ENCODE peak calls at places on chromosomes 13 and 19, in nine cellular contexts. F is psoas muscle; Z is IMR-90; N is right lobe of liver; C is heart right ventricle; L is tibial artery; O is upper lobe of right lung; D is CD8-positive, alpha-beta T cell; W is uterus. E is an unnamed sample. For H3K4me1, the result is how much of the 10 kb centered on the place peaks cover.

GRCh38 chr13:28052945-28053344 is 47.4 kb downstream of the FLT3 start:
- DNase-seq in N (no peak), F (no peak), C (no peak), W (no peak), D (no peak), Z (peak), L (no peak), O (no peak), E (no peak)

GRCh38 chr13:40158218-40158617 is 502.8 kb downstream of the COG6 start:
- DNase-seq in Z (no peak), C (no peak), F (no peak), L (no peak), D (no peak), O (no peak), N (no peak), W (no peak), E (no peak)

GRCh38 chr13:39105110-39105509 is 66.9 kb downstream of the NHLRC3 start:
- DNase-seq in C (no peak), W (no peak), N (no peak), O (no peak), L (no peak), F (no peak), D (no peak), Z (no peak), E (no peak)

GRCh38 chr13:113304121-113304520 is 7.1 kb downstream of the LAMP1 start:
- DNase-seq in O (no peak), C (no peak), W (no peak), L (no peak), F (peak), N (no peak), Z (no peak), D (no peak), E (no peak)

GRCh38 chr13:91544723-91545122 is 146.3 kb downstream of the GPC5 start:
- DNase-seq in C (no peak), N (no peak), O (no peak), F (no peak), Z (no peak), W (no peak), L (no peak), D (no peak), E (no peak)

GRCh38 chr19:54430306-54431254 is 15.3 kb downstream of the TTYH1 start:
- DNase-seq in W (no peak), C (peak), O (no peak), F (peak), D (no peak), Z (no peak), N (no peak), L (no peak), E (peak)

GRCh38 chr13:49097374-49097773 is 121.7 kb downstream of the FNDC3A start:
- DNase-seq in C (no peak), O (no peak), N (no peak), W (no peak), D (no peak), Z (peak), L (no peak), F (no peak), E (no peak)

GRCh38 chr19:58479303-58479702 is 3.2 kb downstream of the ZNF446 start:
- DNase-seq in N (no peak), O (no peak), W (no peak), Z (no peak), C (no peak), D (no peak), F (no peak), L (no peak), E (no peak)

GRCh38 chr13:24341439-24341838 is 32.1 kb downstream of the C1QTNF9 start:
- DNase-seq in C (no peak), W (no peak), F (no peak), D (no peak), Z (peak), N (no peak), O (no peak), L (no peak), E (no peak)

GRCh38 chr13:20702945-20703784 is at the start of gene IL17D:
- DNase-seq in D (no peak), N (no peak), L (no peak), W (no peak), O (peak), F (peak), C (no peak), Z (no peak), E (no peak)

GRCh38 chr19:11420429-11420893 is 1.3 kb upstream of the RGL3 start:
- DNase-seq in Z (no peak), W (peak), D (no peak), N (no peak), L (peak), O (no peak), C (peak), F (peak), E (no peak)

GRCh38 chr13:51397262-51397933 is 55.4 kb downstream of the INTS6 start:
- DNase-seq in C (no peak), O (no peak), Z (peak), N (no peak), D (no peak), F (peak), L (peak), W (peak), E (no peak)

GRCh38 chr19:45994456-45994988 is 745 bp upstream of the CCDC61 start:
- DNase-seq in C (no peak), F (no peak), Z (no peak), L (no peak), N (no peak), W (no peak), O (no peak), D (no peak), E (no peak)

GRCh38 chr19:30718014-30718413 is 345.8 kb downstream of the ZNF536 start:
- DNase-seq in F (no peak), C (no peak), Z (no peak), W (no peak), O (no peak), D (no peak), N (no peak), L (no peak), E (no peak)

GRCh38 chr19:38265213-38265861 is 964 bp downstream of the SPINT2 start:
- DNase-seq in O (peak), W (no peak), D (no peak), L (no peak), Z (no peak), N (no peak), F (no peak), C (no peak), E (peak)

GRCh38 chr19:38210458-38210987 is 13.5 kb downstream of the DPF1 start:
- DNase-seq in C (peak), L (no peak), O (no peak), N (no peak), F (peak), Z (peak), W (peak), D (no peak), E (no peak)

GRCh38 chr13:60627071-60627686 is 230.2 kb downstream of the TDRD3 start:
- DNase-seq in N (no peak), Z (peak), D (no peak), F (no peak), O (no peak), L (no peak), C (no peak), W (no peak), E (no peak)

GRCh38 chr19:58361900-58362271 is 665 bp downstream of the ZNF497 start:
- DNase-seq in C (peak), F (peak), W (no peak), Z (peak), L (peak), N (no peak), O (peak), D (no peak), E (peak)

GRCh38 chr13:113951246-113951999 is 22.5 kb downstream of the C13orf46 start:
- DNase-seq in C (peak), L (peak), N (peak), D (peak), W (peak), Z (peak), O (peak), F (peak), E (peak)

GRCh38 chr13:44759222-44759721 is 183.1 kb upstream of the TSC22D1 start:
- DNase-seq in L (no peak), N (no peak), D (no peak), O (no peak), Z (no peak), C (no peak), W (no peak), F (no peak), E (no peak)

GRCh38 chr13:76223565-76223964 is 587.4 kb downstream of the LMO7 start:
- DNase-seq in L (no peak), O (no peak), D (no peak), N (no peak), Z (no peak), C (no peak), F (no peak), W (no peak), E (no peak)

GRCh38 chr13:80337011-80337688 is 3.8 kb downstream of the SPRY2 start:
- DNase-seq in F (no peak), N (peak), C (no peak), W (no peak), L (no peak), D (no peak), O (no peak), Z (no peak), E (no peak)

GRCh38 chr19:47228937-47229673 is 1.9 kb downstream of the BBC3 start:
- DNase-seq in F (no peak), C (no peak), N (no peak), W (peak), O (peak), D (no peak), L (peak), Z (peak), E (no peak)

GRCh38 chr19:3844596-3844995 is 24.2 kb downstream of the ZFR2 start:
- DNase-seq in D (no peak), W (no peak), O (no peak), Z (peak), N (no peak), C (no peak), L (no peak), F (no peak), E (no peak)

GRCh38 chr19:13610042-13610691 is 103.9 kb upstream of the CACNA1A start:
- DNase-seq in Z (no peak), W (no peak), N (no peak), C (no peak), F (no peak), O (no peak), D (no peak), L (no peak), E (no peak)

GRCh38 chr19:11023635-11024168 is 62.9 kb downstream of the SMARCA4 start:
- DNase-seq in Z (no peak), W (no peak), F (no peak), D (no peak), C (no peak), O (no peak), N (no peak), L (no peak), E (no peak)

GRCh38 chr13:39365879-39366278 is 237.1 kb downstream of the LHFPL6 start:
- DNase-seq in F (no peak), C (no peak), O (no peak), L (no peak), D (no peak), Z (no peak), W (no peak), N (no peak), E (no peak)

GRCh38 chr19:8397746-8398721 is 7.9 kb downstream of the RAB11B start:
- DNase-seq in O (no peak), C (no peak), W (no peak), N (peak), L (no peak), Z (no peak), F (peak), D (no peak), E (no peak)

GRCh38 chr19:8395621-8396082 is 5.5 kb downstream of the RAB11B start:
- DNase-seq in L (no peak), W (no peak), N (no peak), F (peak), Z (no peak), O (no peak), C (no peak), D (no peak), E (no peak)

GRCh38 chr19:8396185-8396562 is 6.0 kb downstream of the RAB11B start:
- DNase-seq in F (peak), D (no peak), O (no peak), W (no peak), C (no peak), L (no peak), N (no peak), Z (no peak), E (no peak)

GRCh38 chr19:8397291-8397690 is 7.1 kb downstream of the RAB11B start:
- DNase-seq in F (peak), N (peak), C (no peak), O (no peak), D (no peak), W (no peak), Z (no peak), L (no peak), E (no peak)

GRCh38 chr19:8396563-8397203 is 6.5 kb downstream of the RAB11B start:
- DNase-seq in W (peak), D (peak), Z (peak), C (peak), O (peak), L (no peak), F (peak), N (peak), E (peak)
- TF ChIP-seq CTCF in W (peak), D (peak), Z (peak), C (peak), O (peak), L (peak), F (peak), N (peak), E (peak)

GRCh38 chr13:99467764-99468163 is 33.5 kb upstream of the TM9SF2 start:
- DNase-seq in L (no peak), C (no peak), D (no peak), N (no peak), F (no peak), Z (peak), O (no peak), W (no peak), E (no peak)

GRCh38 chr13:99464441-99464949 is 36.8 kb upstream of the TM9SF2 start:
- DNase-seq in W (no peak), O (no peak), N (no peak), F (no peak), Z (peak), L (no peak), C (no peak), D (no peak), E (no peak)

GRCh38 chr13:99463998-99464397 is 37.3 kb upstream of the TM9SF2 start:
- DNase-seq in D (no peak), W (no peak), O (no peak), F (no peak), Z (no peak), C (no peak), N (no peak), L (no peak), E (no peak)

GRCh38 chr13:99468971-99469545 is 32.2 kb upstream of the TM9SF2 start:
- DNase-seq in N (no peak), Z (no peak), C (no peak), O (no peak), D (no peak), F (no peak), L (no peak), W (no peak), E (no peak)

DNA sequence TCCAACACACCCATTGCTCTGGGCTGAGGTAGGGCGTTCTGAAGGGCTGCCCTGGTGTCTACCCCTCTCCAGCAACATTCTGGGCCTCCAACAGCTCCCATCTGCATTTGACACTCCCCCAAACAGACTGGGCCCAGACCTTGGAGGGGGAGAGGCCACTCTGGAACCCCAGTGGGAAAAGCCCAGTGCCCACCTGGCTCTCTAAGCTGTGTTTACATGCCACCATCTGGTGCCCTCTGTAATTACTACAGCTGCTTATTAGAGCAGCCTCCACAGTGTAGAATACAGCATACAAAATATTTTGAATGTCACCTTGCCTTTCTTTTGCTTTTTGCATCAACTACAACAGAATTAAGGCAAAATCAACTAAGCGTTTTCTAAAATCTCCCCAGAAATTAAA is 35.8 kb upstream of the TM9SF2 start:
- DNase-seq in O (no peak), W (no peak), N (no peak), F (no peak), D (no peak), C (no peak), L (no peak), Z (no peak), E (no peak)
- H3K27ac ChIP-seq in O (no peak), W (no peak), N (no peak), F (no peak), D (no peak), C (no peak), L (no peak), Z (no peak), E (no peak)

DNA sequence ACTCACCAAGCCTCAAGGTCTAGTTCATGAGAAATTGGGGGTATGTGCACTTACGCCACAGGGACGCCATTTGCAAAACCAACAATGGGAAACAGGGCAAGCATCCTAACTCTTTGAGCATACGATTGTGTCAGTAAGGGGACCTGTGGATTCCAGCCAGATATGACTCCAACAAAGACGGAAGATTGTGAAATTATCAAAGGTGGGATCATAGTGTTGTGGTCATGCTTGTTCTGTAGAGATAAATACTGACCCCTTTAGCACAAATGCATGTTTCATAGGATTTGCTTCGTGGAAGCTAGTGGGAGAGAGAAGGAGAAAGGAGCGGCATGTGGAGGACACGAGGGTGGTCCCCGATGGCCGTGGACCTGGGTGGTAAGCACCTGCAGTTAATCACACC is 37.8 kb downstream of the GATAD2A start:
- DNase-seq in N (no peak), L (no peak), W (no peak), D (no peak), C (no peak), Z (no peak), F (no peak), O (no peak), E (no peak)
- H3K4me1 ChIP-seq in N (under half), L (under half), W (under half), D (half or more), C (under half), Z (under half), F (under half), O (under half), E (under half)

DNA sequence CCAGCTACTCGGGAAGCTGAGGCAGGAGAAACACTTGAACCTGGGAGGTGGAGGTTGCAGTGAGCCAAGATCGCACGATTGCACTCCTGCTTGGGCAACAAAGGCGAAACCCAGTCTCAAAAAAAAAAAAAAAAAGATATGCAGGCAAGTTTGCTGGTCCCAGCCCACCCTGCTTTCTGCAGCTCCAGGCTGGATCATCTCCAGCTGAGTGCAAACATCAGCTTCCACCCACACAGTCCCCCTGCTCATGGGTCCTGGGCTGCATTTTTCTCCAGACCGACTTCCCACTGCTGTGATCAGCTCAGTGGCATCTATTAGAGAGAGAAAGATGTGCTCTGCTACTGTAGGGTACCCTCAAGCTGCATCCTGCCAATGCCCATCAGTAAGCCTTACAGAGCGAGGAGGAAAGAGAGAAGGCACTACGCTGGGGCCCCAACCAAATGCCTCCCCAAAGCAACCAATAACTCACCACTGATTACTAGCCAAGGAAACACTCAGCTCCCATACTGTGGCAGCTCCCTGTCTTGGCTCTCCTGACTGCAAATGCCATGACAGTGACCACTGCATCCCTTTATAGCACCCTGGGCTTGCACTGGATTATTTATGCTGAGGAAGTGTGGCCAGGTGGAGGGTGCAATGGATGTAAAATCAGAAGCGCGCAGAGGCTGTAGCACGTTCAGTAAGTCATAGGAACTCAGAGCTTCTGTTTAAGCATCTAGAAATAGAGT is 170.9 kb upstream of the ZNF507 start:
- DNase-seq in C (no peak), F (no peak), D (no peak), Z (no peak), O (no peak), W (no peak), L (no peak), N (no peak), E (no peak)
- TF ChIP-seq CTCF in C (no peak), F (no peak), D (no peak), Z (no peak), O (no peak), W (no peak), L (no peak), N (no peak), E (no peak)

DNA sequence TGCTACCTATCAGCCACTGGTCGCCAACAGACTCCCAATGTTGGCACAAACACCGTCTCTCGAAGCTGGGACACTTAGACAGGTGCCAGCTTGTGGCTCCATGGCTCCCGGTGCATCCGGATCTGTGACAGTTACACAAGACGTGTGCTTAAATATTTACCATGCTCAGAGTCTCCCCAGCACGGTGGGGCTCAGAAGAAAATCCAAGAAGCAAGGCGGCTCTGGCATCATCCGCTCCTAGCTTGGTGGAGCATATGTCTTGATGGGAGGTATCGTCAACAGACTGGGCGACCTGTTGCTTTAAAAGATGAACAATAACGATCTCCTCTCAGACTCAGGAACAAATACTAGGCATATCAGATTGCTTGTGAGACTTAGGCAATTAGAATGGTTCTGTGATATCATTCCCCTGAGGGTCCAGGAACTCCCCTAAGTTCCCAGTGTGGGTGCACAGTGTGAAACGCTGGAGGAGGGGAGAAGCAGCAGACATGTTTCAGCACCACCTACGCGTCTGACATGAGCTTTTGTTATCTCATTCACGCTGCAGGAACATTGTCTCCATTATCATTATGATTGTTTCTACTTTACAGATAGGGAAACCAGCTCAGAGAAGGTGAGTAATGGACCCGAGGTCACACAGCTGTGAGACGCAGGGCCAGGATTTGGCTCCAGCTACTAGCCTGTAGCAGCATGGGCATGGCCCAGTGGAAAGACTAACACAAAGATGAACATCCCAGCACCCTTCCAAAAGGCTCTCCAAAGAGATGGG is 61.7 kb downstream of the ALOX5AP start:
- DNase-seq in Z (peak), W (no peak), D (no peak), L (no peak), O (no peak), F (no peak), C (no peak), N (no peak), E (no peak)
- H3K27ac ChIP-seq in Z (peak), W (no peak), D (no peak), L (no peak), O (no peak), F (no peak), C (no peak), N (no peak), E (no peak)

DNA sequence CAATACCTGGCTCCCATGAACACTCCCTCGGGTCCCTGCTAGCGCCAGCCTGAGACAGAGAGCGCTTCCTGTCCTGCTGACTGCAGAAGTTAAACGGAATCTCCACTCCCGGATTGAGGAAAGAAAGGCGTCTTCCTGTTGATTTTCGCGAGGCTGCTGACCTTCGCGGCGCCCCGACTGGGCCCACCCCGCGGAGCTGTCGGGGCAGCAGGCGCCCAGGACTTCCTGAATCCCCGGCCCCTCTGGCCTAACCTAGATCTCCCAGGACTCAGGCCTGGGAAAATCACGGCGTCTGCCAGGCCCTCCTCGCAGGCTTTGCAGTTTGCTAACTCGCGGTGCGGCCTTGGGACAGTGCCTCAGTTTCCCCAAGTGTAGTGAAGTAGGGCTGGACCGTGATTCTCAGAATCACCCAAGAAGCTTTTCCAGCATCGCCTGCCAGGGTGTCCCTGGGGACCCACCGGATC is 108.8 kb downstream of the KCTD15 start:
- DNase-seq in C (peak), N (no peak), D (no peak), L (no peak), O (peak), W (no peak), Z (no peak), F (peak), E (no peak)
- H3K4me1 ChIP-seq in C (under half), N (under half), D (under half), L (under half), O (under half), W (under half), Z (under half), F (under half), E (under half)

GRCh38 chr13:32259116-32259515 is 56.0 kb downstream of the ZAR1L start:
- DNase-seq in Z (no peak), W (no peak), D (no peak), O (no peak), N (no peak), F (no peak), L (no peak), C (no peak), E (no peak)
- TF ChIP-seq CTCF in Z (no peak), W (no peak), D (no peak), O (no peak), N (peak), F (no peak), L (peak), C (no peak), E (no peak)

E was measured in pancreas.